ENCODE peak calls at places on chromosomes 6 and 20, in eight cellular contexts. I is HCT116, K is heart left ventricle, B is OCI-LY7, H is Calu3, E is BJ, D is heart right ventricle, U is fibroblast of lung. O is an unnamed sample.

GRCh38 chr6:107561325-107561724 is 71.4 kb downstream of the SOBP start:
- DNase-seq in I (no peak), K (peak; percentile 60), B (no peak), H (no peak), E (no peak), D (peak; percentile 51), U (no peak), O (no peak)

GRCh38 chr6:35140991-35141720 is at the start of gene TCP11:
- DNase-seq in I (no peak), K (peak; percentile 33), B (no peak), H (no peak), E (no peak), D (peak; percentile 54), U (no peak), O (no peak)

GRCh38 chr6:166005846-166006592 is 161.6 kb downstream of the TBXT start:
- DNase-seq in I (no peak), K (peak; percentile 76), B (no peak), H (peak; percentile 72), E (no peak), D (peak; percentile 66), U (peak; percentile 88), O (no peak)

GRCh38 chr6:3022765-3023662 is 23.3 kb downstream of the NQO2 start:
- DNase-seq in I (no peak), K (no peak), B (no peak), H (no peak), E (no peak), D (peak; percentile 29), U (no peak), O (no peak)

GRCh38 chr20:7883741-7884140 is 56.5 kb downstream of the HAO1 start:
- DNase-seq in I (no peak), K (no peak), B (no peak), H (no peak), E (no peak), D (no peak), U (no peak), O (no peak)

GRCh38 chr6:110609101-110609500 is 132.7 kb upstream of the SLC22A16 start:
- DNase-seq in I (no peak), K (no peak), B (no peak), H (no peak), E (no peak), D (no peak), U (no peak), O (no peak)

GRCh38 chr20:44629542-44629941 is 22.0 kb downstream of the ADA start:
- DNase-seq in I (no peak), K (no peak), B (no peak), H (no peak), E (no peak), D (no peak), U (no peak), O (no peak)

GRCh38 chr20:61799928-61800327 is 265.8 kb downstream of the TAF4 start:
- DNase-seq in I (no peak), K (no peak), B (no peak), H (no peak), E (no peak), D (no peak), U (no peak), O (no peak)

GRCh38 chr6:44667226-44667625 is 279.7 kb downstream of the CDC5L start:
- DNase-seq in I (peak; percentile 13), K (no peak), B (no peak), H (no peak), E (peak; percentile 93), D (no peak), U (peak; percentile 98), O (peak; percentile 82)

GRCh38 chr20:1949306-1949705 is 44.6 kb downstream of the PDYN start:
- DNase-seq in I (no peak), K (no peak), B (no peak), H (no peak), E (no peak), D (no peak), U (no peak), O (no peak)

GRCh38 chr20:1951436-1952115 is 42.3 kb downstream of the PDYN start:
- DNase-seq in I (no peak), K (no peak), B (no peak), H (no peak), E (no peak), D (no peak), U (no peak), O (no peak)

GRCh38 chr20:1947535-1947846 is 46.4 kb downstream of the PDYN start:
- DNase-seq in I (no peak), K (no peak), B (no peak), H (no peak), E (no peak), D (no peak), U (no peak), O (no peak)

GRCh38 chr20:1950836-1951235 is 43.0 kb downstream of the PDYN start:
- DNase-seq in I (no peak), K (no peak), B (no peak), H (no peak), E (no peak), D (no peak), U (no peak), O (no peak)

GRCh38 chr20:1949711-1950110 is 44.1 kb downstream of the PDYN start:
- DNase-seq in I (no peak), K (no peak), B (no peak), H (no peak), E (no peak), D (no peak), U (no peak), O (no peak)
- TF ChIP-seq CTCF in I (no peak), K (no peak), B (no peak), H (no peak), E (no peak), D (no peak), U (no peak), O (no peak)

GRCh38 chr6:72218125-72218524 is 331.8 kb downstream of the RIMS1 start:
- DNase-seq in I (peak; percentile 3), K (no peak), B (peak; percentile 3), H (peak; percentile 57), E (no peak), D (no peak), U (peak; percentile 15), O (peak; percentile 4)
- TF ChIP-seq CTCF in I (peak; percentile 39), K (no peak), B (peak; percentile 23), H (peak; percentile 75), E (peak; percentile 61), D (no peak), U (peak; percentile 69), O (peak; percentile 70)

GRCh38 chr20:58621906-58622548 is 29.1 kb upstream of the STX16 start:
- DNase-seq in I (peak; percentile 10), K (no peak), B (no peak), H (no peak), E (no peak), D (no peak), U (no peak), O (no peak)
- TF ChIP-seq CTCF in I (peak; percentile 46), K (peak; percentile 11), B (no peak), H (no peak), E (no peak), D (no peak), U (peak; percentile 30), O (peak; percentile 35)

GRCh38 chr6:137341721-137342195 is 122.6 kb upstream of the IFNGR1 start:
- DNase-seq in I (no peak), K (peak; percentile 24), B (peak; percentile 47), H (peak; percentile 52), E (no peak), D (peak; percentile 23), U (no peak), O (no peak)
- TF ChIP-seq CTCF in I (peak; percentile 37), K (no peak), B (peak; percentile 77), H (peak; percentile 32), E (no peak), D (no peak), U (peak; percentile 14), O (peak; percentile 74)

GRCh38 chr6:26254666-26255176 is 110.3 kb upstream of the BTN3A2 start:
- DNase-seq in I (no peak), K (no peak), B (no peak), H (no peak), E (no peak), D (no peak), U (no peak), O (no peak)

GRCh38 chr6:26260110-26260637 is 104.8 kb upstream of the BTN3A2 start:
- DNase-seq in I (no peak), K (no peak), B (no peak), H (no peak), E (no peak), D (no peak), U (no peak), O (no peak)

GRCh38 chr6:26260791-26261484 is 104.1 kb upstream of the BTN3A2 start:
- DNase-seq in I (no peak), K (no peak), B (no peak), H (no peak), E (no peak), D (no peak), U (no peak), O (no peak)

GRCh38 chr6:26257272-26257671 is 107.7 kb upstream of the BTN3A2 start:
- DNase-seq in I (no peak), K (no peak), B (no peak), H (no peak), E (no peak), D (no peak), U (no peak), O (no peak)

GRCh38 chr6:26258199-26258977 is 106.6 kb upstream of the BTN3A2 start:
- DNase-seq in I (no peak), K (no peak), B (peak; percentile 33), H (no peak), E (no peak), D (no peak), U (no peak), O (no peak)
- TF ChIP-seq CTCF in I (peak; percentile 52), K (no peak), B (peak; percentile 70), H (no peak), E (peak; percentile 5), D (no peak), U (peak; percentile 25), O (peak; percentile 52)

GRCh38 chr6:138004423-138005287 is 102.6 kb downstream of the PERP start:
- DNase-seq in I (peak; percentile 32), K (no peak), B (peak; percentile 61), H (peak; percentile 13), E (no peak), D (no peak), U (peak; percentile 16), O (no peak)
- TF ChIP-seq CTCF in I (peak; percentile 65), K (peak; percentile 30), B (peak; percentile 89), H (peak; percentile 26), E (peak; percentile 49), D (no peak), U (peak; percentile 50), O (peak; percentile 51)

DNA sequence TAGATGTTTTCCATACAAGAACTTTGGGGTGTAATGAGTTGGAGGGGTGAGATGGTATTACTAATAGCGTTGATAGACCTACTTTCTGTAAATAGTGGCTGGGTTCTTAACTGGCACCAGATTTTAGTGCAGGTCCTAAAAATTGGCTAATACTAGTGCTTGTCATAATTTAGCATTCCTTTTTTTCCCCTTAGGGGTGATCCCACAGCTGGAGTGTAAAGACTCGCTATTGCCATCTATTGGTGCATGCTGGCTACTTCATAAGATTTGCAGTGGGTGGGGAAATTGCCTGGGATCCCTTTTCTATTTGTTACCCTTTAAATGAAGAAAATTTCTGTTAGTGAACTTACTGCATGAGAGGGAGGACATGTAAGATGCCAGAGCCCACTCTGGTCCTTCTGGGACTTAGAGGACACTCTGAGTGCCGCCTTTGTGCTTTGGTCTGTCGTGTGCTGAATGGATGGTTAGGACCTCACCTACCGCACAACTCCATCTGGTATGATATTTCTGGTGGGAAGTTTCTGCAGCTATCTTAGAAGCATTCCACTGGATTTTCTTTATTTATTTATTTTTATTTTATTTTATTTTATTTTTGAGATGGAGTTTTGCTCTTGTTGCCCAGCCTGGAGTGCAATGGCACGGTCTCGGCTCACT is 195.5 kb downstream of the JARID2 start:
- DNase-seq in I (peak; percentile 19), K (peak; percentile 35), B (peak; percentile 59), H (peak; percentile 39), E (no peak), D (no peak), U (peak; percentile 55), O (no peak)
- TF ChIP-seq CTCF in I (peak; percentile 77), K (peak; percentile 81), B (peak; percentile 89), H (peak; percentile 13), E (peak; percentile 91), D (peak; percentile 69), U (peak; percentile 95), O (peak; percentile 85)